ENCODE peak calls at places on chromosomes 16 and 17, in six cellular contexts. Y, Q, S, C, L and F are unnamed samples.

GRCh38 chr17:31724026-31724425 is 135.0 kb downstream of the COPRS start:
- DNase-seq in Y (no peak), Q (no peak), S (peak; percentile 96), C (peak; percentile 75), L (peak; percentile 20), F (no peak)

GRCh38 chr17:33090806-33091205 is 99.2 kb downstream of the SPACA3 start:
- DNase-seq in Y (no peak), Q (no peak), S (no peak), C (no peak), L (no peak), F (no peak)

GRCh38 chr16:27840311-27841060 is 223.0 kb downstream of the GSG1L start:
- DNase-seq in Y (no peak), Q (peak; percentile 7), S (no peak), C (no peak), L (no peak), F (peak; percentile 13)

GRCh38 chr16:84952335-84953050 is 58.8 kb downstream of the ZDHHC7 start:
- DNase-seq in Y (peak; percentile 81), Q (peak; percentile 97), S (peak; percentile 88), C (peak; percentile 82), L (peak; percentile 86), F (peak; percentile 87)

GRCh38 chr16:75860654-75861053 is 134.4 kb upstream of the CPHXL start:
- DNase-seq in Y (peak; percentile 56), Q (no peak), S (no peak), C (no peak), L (no peak), F (no peak)

GRCh38 chr17:61492759-61493526 is 40.7 kb downstream of the TBX4 start:
- DNase-seq in Y (no peak), Q (peak; percentile 95), S (peak; percentile 27), C (peak; percentile 56), L (no peak), F (no peak)

GRCh38 chr16:58040496-58040846 is 14.9 kb downstream of the MMP15 start:
- DNase-seq in Y (no peak), Q (no peak), S (no peak), C (no peak), L (no peak), F (no peak)

GRCh38 chr16:11297492-11298142 is 16.5 kb upstream of the PRM1 start:
- DNase-seq in Y (no peak), Q (no peak), S (peak; percentile 77), C (peak; percentile 70), L (peak; percentile 66), F (peak; percentile 69)

GRCh38 chr17:68035131-68035522 is 408 bp upstream of the KPNA2 start:
- DNase-seq in Y (no peak), Q (no peak), S (no peak), C (no peak), L (peak; percentile 90), F (peak; percentile 98)

GRCh38 chr17:48261297-48261880 is 153.8 kb downstream of the SNX11 start:
- DNase-seq in Y (peak; percentile 24), Q (peak; percentile 28), S (peak; percentile 65), C (peak; percentile 11), L (peak; percentile 70), F (peak; percentile 93)

GRCh38 chr16:11133344-11133921 is 122.6 kb downstream of the SOCS1 start:
- DNase-seq in Y (no peak), Q (peak; percentile 99), S (peak; percentile 96), C (peak; percentile 96), L (no peak), F (peak; percentile 24)

GRCh38 chr17:34248807-34249496 is 6.1 kb upstream of the CCL2 start:
- DNase-seq in Y (no peak), Q (peak; percentile 26), S (peak; percentile 40), C (no peak), L (no peak), F (no peak)

GRCh38 chr17:34252138-34252889 is 2.8 kb upstream of the CCL2 start:
- DNase-seq in Y (no peak), Q (peak; percentile 46), S (peak; percentile 96), C (peak; percentile 95), L (no peak), F (no peak)

GRCh38 chr17:34249497-34249877 is 5.6 kb upstream of the CCL2 start:
- DNase-seq in Y (no peak), Q (peak; percentile 33), S (no peak), C (no peak), L (no peak), F (no peak)

GRCh38 chr17:34252890-34253525 is 2.1 kb upstream of the CCL2 start:
- DNase-seq in Y (no peak), Q (no peak), S (no peak), C (no peak), L (no peak), F (no peak)

DNA sequence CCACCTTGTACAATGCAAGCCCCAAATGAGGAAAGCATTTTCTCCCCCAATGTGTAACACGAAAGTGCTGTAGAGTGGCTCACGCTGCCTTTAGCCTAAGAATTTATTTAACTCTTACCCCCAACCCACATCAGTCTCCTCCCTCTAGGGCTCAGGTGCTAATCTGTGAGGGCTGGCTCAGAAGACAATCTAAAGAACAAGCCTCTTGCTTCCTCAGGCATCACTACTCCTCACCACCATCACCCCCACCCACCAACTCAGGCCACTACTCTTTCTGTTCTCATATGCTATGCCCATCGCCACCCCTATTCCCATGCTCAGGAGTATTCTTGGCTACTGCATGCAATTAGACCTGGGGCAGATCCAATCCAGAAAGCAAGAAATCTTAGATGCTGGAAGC is 3.9 kb upstream of the CCL2 start:
- DNase-seq in Y (no peak), Q (no peak), S (no peak), C (no peak), L (no peak), F (no peak)
- H3K14ac ChIP-seq in Y (no peak overlapping the region), Q (no peak overlapping the region), S (no peak overlapping the region), C (peak overlapping the region; percentile 82), L (no peak overlapping the region), F (no peak overlapping the region)

DNA sequence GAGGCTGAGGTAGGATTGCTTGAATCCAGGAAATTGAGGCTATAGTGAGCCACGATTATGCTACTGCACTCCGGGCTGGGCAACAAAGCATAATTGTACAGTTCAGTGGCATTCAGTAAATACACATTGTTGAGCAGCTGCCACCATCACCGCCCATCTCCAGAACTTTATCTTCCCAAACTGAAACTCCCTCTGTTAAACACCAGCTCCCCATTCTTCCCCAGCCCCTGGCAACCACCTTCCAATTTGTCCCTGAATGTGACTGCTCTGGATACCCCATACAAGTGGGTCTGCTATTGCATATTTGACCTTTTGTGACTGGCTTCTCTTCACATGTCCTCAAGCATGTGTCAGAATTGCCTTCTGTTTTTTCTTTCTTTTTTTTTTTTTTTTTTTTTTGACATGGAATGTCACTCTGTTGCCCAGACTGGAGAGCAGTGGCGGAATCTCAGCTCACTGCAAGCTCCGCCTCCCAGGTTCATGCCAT is 2.9 kb downstream of the RPL38 start:
- DNase-seq in Y (no peak), Q (peak; percentile 76), S (no peak), C (no peak), L (no peak), F (no peak)
- H3K14ac ChIP-seq in Y (no peak overlapping the region), Q (no peak overlapping the region), S (no peak overlapping the region), C (no peak overlapping the region), L (no peak overlapping the region), F (no peak overlapping the region)

DNA sequence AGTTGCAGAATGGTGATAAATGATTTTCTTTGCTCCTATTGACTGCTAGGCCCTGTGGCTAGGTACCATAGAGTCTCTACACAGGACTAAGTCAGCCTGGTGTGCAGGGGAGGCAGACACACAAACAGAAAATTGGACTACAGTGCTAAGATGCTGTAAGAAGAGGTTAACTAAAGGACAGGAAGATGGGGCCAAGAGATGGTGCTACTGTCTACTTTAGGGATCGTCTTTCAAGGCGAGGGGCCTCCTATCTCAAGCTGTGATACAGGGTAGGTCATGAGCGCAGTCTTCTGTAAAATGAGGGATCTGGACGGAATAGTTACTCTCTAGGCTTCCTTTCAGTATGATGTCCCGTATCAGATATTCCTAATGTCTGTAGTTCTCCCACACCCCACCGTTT is 817 bp downstream of the NME1 start:
- DNase-seq in Y (no peak), Q (no peak), S (peak; percentile 33), C (peak; percentile 20), L (no peak), F (no peak)
- H3K14ac ChIP-seq in Y (no peak overlapping the region), Q (no peak overlapping the region), S (no peak overlapping the region), C (peak overlapping the region; percentile 94), L (no peak overlapping the region), F (no peak overlapping the region)

GRCh38 chr17:62855136-62855535 is 47.0 kb upstream of the MARCHF10 start:
- DNase-seq in Y (no peak), Q (no peak), S (no peak), C (no peak), L (no peak), F (peak; percentile 10)
- H3K14ac ChIP-seq in Y (no peak overlapping the region), Q (peak overlapping the region; percentile 33), S (no peak overlapping the region), C (no peak overlapping the region), L (no peak overlapping the region), F (no peak overlapping the region)